ENCODE peak calls at places on chromosome 9, in five cellular contexts. C, J, V, W and K are unnamed samples.

GRCh38 chr9:88007291-88007650 is 32.9 kb upstream of the CDK20 start:
- DNase-seq in C (no peak), J (no peak), V (no peak), W (no peak), K (no peak)

GRCh38 chr9:76701441-76702031 is 62.7 kb upstream of the PCA3 start:
- DNase-seq in C (no peak), J (no peak), V (no peak), W (no peak), K (no peak)

GRCh38 chr9:28853487-28853886 is 1280.2 kb upstream of the C9orf72 start:
- DNase-seq in C (no peak), J (no peak), V (no peak), W (no peak), K (no peak)

GRCh38 chr9:83526901-83527300 is 11.3 kb downstream of the FRMD3 start:
- DNase-seq in C (no peak), J (no peak), V (no peak), W (no peak), K (no peak)

GRCh38 chr9:75265525-75265972 is 177.2 kb downstream of the OSTF1 start:
- DNase-seq in C (no peak), J (no peak), V (no peak), W (no peak), K (no peak)

GRCh38 chr9:131642496-131643083 is 97.3 kb downstream of the PRRT1B start:
- DNase-seq in C (no peak), J (no peak), V (no peak), W (no peak), K (no peak)

GRCh38 chr9:2502760-2503159 is 118.8 kb upstream of the VLDLR start:
- DNase-seq in C (no peak), J (no peak), V (no peak), W (no peak), K (no peak)

GRCh38 chr9:19049872-19050636 is 827 bp downstream of the RRAGA start:
- DNase-seq in C (no peak), J (no peak), V (no peak), W (peak), K (no peak)

GRCh38 chr9:112905084-112905483 is 14.4 kb upstream of the SLC46A2 start:
- DNase-seq in C (no peak), J (no peak), V (no peak), W (no peak), K (no peak)

GRCh38 chr9:34169125-34169524 is 9.7 kb upstream of the UBAP1 start:
- DNase-seq in C (no peak), J (no peak), V (no peak), W (no peak), K (no peak)

GRCh38 chr9:79471577-79472543 is 99.9 kb upstream of the TLE4 start:
- DNase-seq in C (peak), J (no peak), V (peak), W (peak), K (no peak)

GRCh38 chr9:13209498-13209897 is 70.0 kb downstream of the MPDZ start:
- DNase-seq in C (no peak), J (no peak), V (no peak), W (no peak), K (no peak)

GRCh38 chr9:89622933-89623861 is 18.4 kb downstream of the GADD45G start:
- DNase-seq in C (no peak), J (no peak), V (no peak), W (peak), K (no peak)

GRCh38 chr9:17942498-17942897 is 363.6 kb downstream of the SH3GL2 start:
- DNase-seq in C (no peak), J (no peak), V (no peak), W (no peak), K (no peak)

GRCh38 chr9:95048225-95049087 is 269.1 kb downstream of the FANCC start:
- DNase-seq in C (no peak), J (peak), V (peak), W (peak), K (no peak)

GRCh38 chr9:95043826-95044225 is 273.7 kb downstream of the FANCC start:
- DNase-seq in C (no peak), J (no peak), V (no peak), W (no peak), K (no peak)

GRCh38 chr9:95047452-95048224 is 269.9 kb downstream of the FANCC start:
- DNase-seq in C (no peak), J (no peak), V (no peak), W (no peak), K (no peak)

GRCh38 chr9:95044731-95045508 is 272.6 kb downstream of the FANCC start:
- DNase-seq in C (no peak), J (peak), V (peak), W (no peak), K (no peak)

DNA sequence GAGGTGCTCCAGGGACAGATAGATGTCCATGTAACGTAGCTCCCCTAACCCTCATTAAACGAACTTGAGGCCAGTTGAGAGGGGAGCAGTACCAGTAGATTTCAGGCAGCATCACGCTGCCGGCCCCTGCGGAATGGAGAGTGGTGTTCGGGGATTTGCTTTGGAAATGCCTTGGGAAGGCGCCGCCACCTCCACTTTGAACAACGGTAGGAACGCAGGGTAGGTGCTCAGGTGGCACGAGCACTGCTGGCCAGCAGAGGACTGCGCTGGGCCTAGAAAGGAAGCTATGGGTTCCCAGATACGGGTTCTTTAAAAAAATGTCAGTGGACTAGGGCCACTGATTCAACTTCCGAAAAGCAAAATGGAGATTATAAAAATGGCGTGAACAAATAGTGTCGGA is 271.8 kb downstream of the FANCC start:
- DNase-seq in C (no peak), J (no peak), V (no peak), W (no peak), K (no peak)
- H3K27ac ChIP-seq in C (no peak), J (no peak), V (no peak), W (no peak), K (peak)

DNA sequence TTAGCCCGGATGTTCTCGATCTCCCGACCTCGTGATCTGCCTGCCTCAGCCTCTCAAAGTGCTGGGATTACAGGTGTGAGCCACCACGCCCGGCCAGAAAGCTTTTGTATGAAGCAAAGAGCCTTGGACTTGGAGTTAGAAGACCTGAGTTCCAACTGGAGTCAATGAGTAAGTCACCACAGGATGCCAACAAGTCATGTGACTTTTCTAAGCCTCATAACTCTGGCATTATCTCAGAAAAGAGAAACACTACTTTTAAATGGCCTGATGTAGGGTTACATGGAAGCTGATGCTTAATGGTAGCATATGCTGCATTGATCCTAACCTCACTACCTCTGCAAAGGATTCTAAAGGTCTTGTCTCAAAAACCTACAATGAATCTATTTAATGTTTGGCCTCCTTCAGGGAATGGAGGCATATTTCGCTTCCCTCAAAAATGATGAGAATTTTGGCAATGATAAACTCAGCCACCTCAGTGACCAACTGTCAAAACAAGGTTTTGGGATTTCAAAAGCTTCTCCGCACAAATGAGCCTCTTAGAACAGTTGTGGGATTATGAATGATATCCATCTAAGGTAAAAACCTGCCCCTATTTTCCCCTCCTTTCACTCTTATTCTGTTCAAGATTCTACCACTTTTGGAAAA is 236.8 kb downstream of the ACTL7B start:
- DNase-seq in C (no peak), J (no peak), V (no peak), W (no peak), K (no peak)
- H3K27ac ChIP-seq in C (no peak), J (no peak), V (no peak), W (no peak), K (no peak)

GRCh38 chr9:92142329-92142728 is 27.1 kb upstream of the SPTLC1 start:
- DNase-seq in C (no peak), J (no peak), V (no peak), W (no peak), K (no peak)
- H3K27ac ChIP-seq in C (no peak), J (no peak), V (no peak), W (no peak), K (peak)

GRCh38 chr9:99366601-99367000 is 144.5 kb downstream of the SEC61B start:
- DNase-seq in C (no peak), J (no peak), V (no peak), W (no peak), K (no peak)

GRCh38 chr9:99362317-99362716 is 140.2 kb downstream of the SEC61B start:
- DNase-seq in C (no peak), J (no peak), V (no peak), W (no peak), K (no peak)

GRCh38 chr9:99366183-99366582 is 144.1 kb downstream of the SEC61B start:
- DNase-seq in C (no peak), J (no peak), V (no peak), W (no peak), K (no peak)

GRCh38 chr9:99363509-99363908 is 141.4 kb downstream of the SEC61B start:
- DNase-seq in C (no peak), J (no peak), V (no peak), W (no peak), K (no peak)

GRCh38 chr9:99365233-99365980 is 143.3 kb downstream of the SEC61B start:
- DNase-seq in C (no peak), J (no peak), V (no peak), W (no peak), K (no peak)
- H3K27ac ChIP-seq in C (no peak), J (no peak), V (no peak), W (no peak), K (no peak)

GRCh38 chr9:101438523-101438922 is 2.9 kb upstream of the ALDOB start:
- DNase-seq in C (no peak), J (no peak), V (no peak), W (no peak), K (no peak)
- H3K27ac ChIP-seq in C (no peak), J (peak), V (no peak), W (no peak), K (no peak)

DNA sequence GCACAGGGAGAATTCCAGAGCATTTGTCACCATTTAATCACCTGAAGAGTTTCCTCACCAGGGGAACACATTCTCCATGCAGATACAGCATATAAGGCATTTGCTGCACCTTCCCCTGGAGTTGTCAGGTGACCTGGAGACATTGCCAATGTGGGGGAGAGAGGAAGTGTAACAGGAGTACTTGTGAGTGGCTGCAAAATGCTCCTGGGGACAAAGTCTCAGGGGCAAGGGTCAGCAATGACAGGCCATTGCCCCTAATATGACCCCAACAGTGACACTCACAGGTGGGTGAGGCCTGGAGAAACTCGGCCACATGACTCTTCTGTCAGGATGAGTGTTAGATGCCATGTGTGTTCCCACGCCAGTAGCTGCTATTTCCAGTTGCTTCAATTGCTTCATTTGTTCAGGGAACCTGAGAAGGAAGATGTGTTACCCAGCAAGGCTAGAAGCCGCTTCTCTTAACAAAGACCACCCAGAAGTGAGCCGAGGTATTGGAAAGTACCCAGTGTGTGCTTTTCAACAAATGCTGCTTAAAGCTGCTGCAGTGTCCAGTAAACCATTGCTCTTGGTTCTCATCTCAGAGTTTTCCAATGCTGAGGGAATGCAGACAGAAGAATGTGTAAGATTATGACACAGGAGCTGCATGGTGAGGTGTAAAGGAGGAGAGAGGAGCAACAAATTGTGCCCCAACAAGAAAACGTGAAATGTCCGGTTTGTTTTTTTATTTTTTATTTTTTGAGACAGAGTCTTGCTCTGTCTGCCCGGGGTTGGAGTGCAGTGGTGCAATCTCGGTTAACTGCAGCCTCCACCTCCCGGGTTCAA is 128.2 kb upstream of the SLC44A1 start:
- DNase-seq in C (no peak), J (peak), V (no peak), W (no peak), K (no peak)
- H3K27ac ChIP-seq in C (no peak), J (no peak), V (no peak), W (no peak), K (no peak)